ENCODE peak calls at places on chromosome 4, in four cellular contexts. A, J, V and Z are unnamed samples.

GRCh38 chr4:37794046-37794445 is 32.4 kb upstream of the PGM2 start:
- DNase-seq in A (no peak), J (no peak), V (no peak), Z (no peak)

GRCh38 chr4:132344924-132345828 is 803.9 kb upstream of the PCDH10 start:
- DNase-seq in A (no peak), J (no peak), V (peak), Z (no peak)

GRCh38 chr4:185665655-185666054 is 130.3 kb upstream of the PDLIM3 start:
- DNase-seq in A (no peak), J (no peak), V (no peak), Z (no peak)

GRCh38 chr4:176635372-176636261 is 157.1 kb downstream of the VEGFC start:
- DNase-seq in A (no peak), J (no peak), V (no peak), Z (peak)

GRCh38 chr4:80231180-80231579 is 33.9 kb downstream of the PRDM8 start:
- DNase-seq in A (no peak), J (no peak), V (no peak), Z (no peak)

GRCh38 chr4:148574941-148575340 is 132.7 kb upstream of the NR3C2 start:
- DNase-seq in A (no peak), J (no peak), V (no peak), Z (no peak)

GRCh38 chr4:162836773-162837172 is 329.9 kb downstream of the NAF1 start:
- DNase-seq in A (no peak), J (no peak), V (no peak), Z (no peak)

GRCh38 chr4:140308366-140309123 is 64.9 kb upstream of the SCOC start:
- DNase-seq in A (no peak), J (no peak), V (no peak), Z (no peak)

GRCh38 chr4:91118597-91118996 is 991.4 kb downstream of the CCSER1 start:
- DNase-seq in A (no peak), J (no peak), V (no peak), Z (no peak)

GRCh38 chr4:164550989-164551712 is 202.8 kb upstream of the SMIM31 start:
- DNase-seq in A (no peak), J (no peak), V (no peak), Z (no peak)

GRCh38 chr4:126777649-126778048 is 855.1 kb upstream of the INTU start:
- DNase-seq in A (no peak), J (no peak), V (peak), Z (no peak)

GRCh38 chr4:10655968-10656367 is 28.6 kb downstream of the CLNK start:
- DNase-seq in A (no peak), J (no peak), V (no peak), Z (no peak)

GRCh38 chr4:122606364-122607043 is 14.4 kb downstream of the IL21 start:
- DNase-seq in A (no peak), J (no peak), V (peak), Z (no peak)

GRCh38 chr4:177087060-177087459 is 222.6 kb upstream of the NEIL3 start:
- DNase-seq in A (no peak), J (no peak), V (no peak), Z (no peak)

DNA sequence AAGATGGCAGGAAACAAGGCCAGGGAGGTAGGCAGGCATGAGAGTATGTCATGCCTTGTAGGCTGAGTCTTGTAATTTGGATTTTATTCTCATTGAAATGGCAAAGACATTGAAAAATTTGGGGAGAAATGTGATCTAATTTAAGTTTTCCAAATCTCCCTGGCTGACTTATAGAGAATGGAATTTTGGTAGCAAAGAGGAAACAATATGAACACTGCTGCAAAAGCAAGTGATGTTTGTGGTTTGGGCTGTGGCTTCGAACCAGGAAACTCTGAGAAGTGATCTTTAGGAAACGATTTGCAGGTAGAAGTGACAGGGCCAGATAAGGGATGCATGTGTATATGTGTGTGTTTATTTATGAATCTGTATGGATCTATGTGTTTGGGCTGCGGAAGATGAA is 35.6 kb downstream of the ARSJ start:
- DNase-seq in A (no peak), J (no peak), V (no peak), Z (no peak)
- TF ChIP-seq CHD4 in A (no peak), J (no peak), V (no peak), Z (no peak)

DNA sequence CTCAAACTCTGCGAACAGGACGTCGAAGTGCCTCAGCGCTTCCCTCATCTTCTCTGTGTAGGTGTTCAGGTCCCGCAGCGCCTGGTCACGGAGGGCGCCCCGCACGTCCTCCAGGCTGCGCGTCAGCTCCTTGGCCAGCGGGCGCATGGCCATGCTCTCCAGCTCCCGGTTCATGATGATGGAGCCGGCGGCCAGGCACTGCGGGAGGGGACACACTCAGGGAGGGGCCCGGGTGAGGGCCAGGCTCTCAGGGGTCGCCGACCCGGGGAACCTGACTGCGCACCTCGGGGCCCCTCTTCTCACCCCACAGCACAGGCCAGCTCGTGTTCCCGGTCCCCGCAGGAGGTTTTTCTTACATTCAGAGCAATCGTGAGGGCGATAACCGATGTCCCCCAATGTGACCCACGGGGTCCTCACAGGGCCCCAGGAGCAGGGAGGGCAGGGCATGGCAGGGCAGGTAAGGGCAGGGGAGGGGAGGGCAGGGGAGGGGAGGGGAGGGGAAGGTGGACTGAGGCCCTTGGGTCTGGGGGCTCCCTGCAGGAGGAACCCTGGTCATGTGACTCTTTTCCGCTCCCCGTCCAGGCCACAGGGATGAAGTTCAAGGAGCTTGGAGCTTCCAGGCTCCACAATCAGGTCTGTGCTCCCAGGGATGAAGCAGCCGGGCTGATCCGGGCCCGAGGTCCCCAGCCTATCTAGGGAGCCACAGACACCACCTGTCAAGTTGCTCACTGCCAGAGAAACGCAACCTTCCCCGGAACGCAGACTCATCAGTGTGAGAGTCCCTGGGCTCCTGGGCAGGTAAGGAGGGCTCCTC is 77.8 kb upstream of the MXD4 start:
- DNase-seq in A (no peak), J (no peak), V (no peak), Z (no peak)
- TF ChIP-seq RAD21 in A (no peak), J (no peak), V (no peak), Z (no peak)

DNA sequence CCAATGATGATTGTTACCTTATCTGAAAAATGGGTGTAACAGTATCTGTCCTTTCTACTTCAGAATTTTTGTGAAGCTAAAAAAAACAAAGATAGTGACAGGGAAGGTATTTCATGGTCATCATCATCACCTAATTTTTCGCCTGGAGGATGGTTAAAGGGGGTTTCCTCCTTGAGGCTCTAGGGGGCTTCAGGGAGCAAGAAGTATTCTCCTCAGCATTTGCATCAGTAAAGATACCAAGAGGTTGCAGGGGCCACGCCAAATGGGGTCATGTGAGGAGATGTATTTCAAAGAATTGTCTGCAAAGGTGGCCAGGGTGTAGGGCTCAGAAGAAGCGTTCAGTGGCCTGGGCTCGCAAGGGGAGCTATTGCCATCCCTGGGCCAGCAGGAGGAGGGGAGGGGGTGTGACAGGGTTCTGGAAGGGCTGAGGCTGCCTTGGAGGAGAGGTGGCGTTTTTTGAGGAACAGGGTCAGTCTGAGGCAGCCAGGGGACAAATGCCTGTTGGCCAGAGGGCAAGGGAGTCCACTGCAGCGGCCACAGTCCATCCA is 7.3 kb upstream of the NSG1 start:
- DNase-seq in A (no peak), J (no peak), V (no peak), Z (no peak)
- TF ChIP-seq CTCF in A (no peak), J (no peak), V (no peak), Z (no peak)

GRCh38 chr4:102451266-102451665 is 49.9 kb upstream of the NFKB1 start:
- DNase-seq in A (no peak), J (no peak), V (no peak), Z (no peak)

GRCh38 chr4:102453827-102454226 is 47.3 kb upstream of the NFKB1 start:
- DNase-seq in A (no peak), J (no peak), V (no peak), Z (no peak)

GRCh38 chr4:102452854-102453253 is 48.3 kb upstream of the NFKB1 start:
- DNase-seq in A (no peak), J (no peak), V (no peak), Z (no peak)

GRCh38 chr4:102447413-102447812 is 53.7 kb upstream of the NFKB1 start:
- DNase-seq in A (no peak), J (no peak), V (no peak), Z (no peak)

GRCh38 chr4:102449751-102450352 is 51.3 kb upstream of the NFKB1 start:
- DNase-seq in A (peak), J (peak), V (peak), Z (peak)
- TF ChIP-seq CHD4 in A (no peak), J (no peak), V (no peak), Z (no peak)

DNA sequence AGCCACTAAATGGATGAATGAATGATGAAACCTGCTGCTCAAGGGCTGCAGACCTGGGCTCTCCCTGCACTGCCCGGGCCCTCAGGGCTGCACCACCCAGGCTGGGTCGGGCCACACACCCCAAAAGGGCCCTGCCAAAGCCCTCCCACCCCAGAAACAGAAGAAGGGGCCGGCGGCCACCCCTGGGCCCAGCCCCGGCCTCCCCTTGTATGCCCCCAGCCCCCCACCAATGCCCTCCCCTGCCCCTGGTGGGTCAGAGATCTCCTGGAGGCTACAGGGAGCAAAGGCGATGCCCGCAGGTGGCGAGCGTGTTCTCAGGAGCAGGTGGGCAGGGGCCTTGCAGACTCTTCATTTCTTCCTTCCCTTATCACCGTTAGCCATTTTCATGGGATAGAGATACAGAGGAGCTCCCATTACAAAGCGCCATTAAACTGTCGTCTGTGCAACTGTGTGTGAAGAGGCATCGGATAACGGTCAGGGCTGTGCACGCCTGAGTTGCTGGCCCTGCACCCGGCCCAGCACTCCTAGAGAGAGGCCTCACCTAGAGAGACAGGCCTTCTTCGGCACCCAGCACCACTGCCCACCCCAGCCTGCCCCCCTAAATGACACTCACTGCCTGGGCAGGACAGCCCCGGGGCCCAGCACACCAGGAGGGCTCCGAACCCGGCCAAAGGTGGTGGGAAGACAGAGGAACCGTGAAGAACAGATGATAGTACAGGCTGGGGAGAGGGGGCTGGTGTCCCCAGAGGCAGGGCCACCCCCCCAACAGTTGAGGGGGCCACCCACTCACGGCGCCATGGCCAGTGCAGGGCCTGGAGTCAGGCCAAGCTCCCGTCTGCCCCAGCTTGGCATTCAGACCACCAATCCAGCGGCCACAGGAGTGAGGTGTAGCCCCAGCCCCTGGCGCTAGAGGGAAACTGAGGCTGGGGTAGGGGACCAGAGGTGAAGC is 133.7 kb downstream of the FAM53A start:
- DNase-seq in A (no peak), J (no peak), V (no peak), Z (no peak)
- TF ChIP-seq RAD21 in A (no peak), J (no peak), V (no peak), Z (no peak)

GRCh38 chr4:143207555-143207954 is 22.8 kb downstream of the USP38 start:
- DNase-seq in A (peak), J (no peak), V (no peak), Z (no peak)
- TF ChIP-seq CTCF in A (peak), J (no peak), V (no peak), Z (peak)

GRCh38 chr4:92776080-92776479 is 472.3 kb downstream of the GRID2 start:
- DNase-seq in A (no peak), J (no peak), V (no peak), Z (no peak)
- TF ChIP-seq CHD4 in A (no peak), J (no peak), V (no peak), Z (no peak)